ENCODE peak calls at places on chromosomes 11 and 22, in seven cellular contexts. Z is HFFc6; M is progenitor cell of endocrine pancreas; V is stomach; W is activated CD8-positive, alpha-beta T cell treated with anti-CD3 and anti-CD28 coated beads for 36 hours; E is mesothelial cell of epicardium; Q is B cell. A is an unnamed sample.

GRCh38 chr11:116871248-116871647 is 33.8 kb upstream of the APOA1 start:
- DNase-seq in Z (peak; percentile 92), M (no peak), V (no peak), W (no peak), E (no peak), Q (no peak), A (no peak)

GRCh38 chr11:110984147-110984546 is 261.4 kb upstream of the POU2AF2 start:
- DNase-seq in Z (peak; percentile 26), M (no peak), V (no peak), W (no peak), E (no peak), Q (no peak), A (no peak)

GRCh38 chr11:68509105-68509504 is 48.6 kb downstream of the PPP6R3 start:
- DNase-seq in Z (peak; percentile 1), M (no peak), V (no peak), W (no peak), E (no peak), Q (no peak), A (no peak)

GRCh38 chr22:23243006-23243573 is 62.8 kb downstream of the BCR start:
- DNase-seq in Z (no peak), M (no peak), V (no peak), W (peak; percentile 87), E (no peak), Q (peak; percentile 77), A (peak; percentile 36)

GRCh38 chr11:74011360-74012071 is 2.6 kb upstream of the UCP3 start:
- DNase-seq in Z (no peak), M (no peak), V (no peak), W (peak; percentile 76), E (no peak), Q (peak; percentile 56), A (no peak)

GRCh38 chr11:579830-580601 is 3.7 kb downstream of the PHRF1 start:
- DNase-seq in Z (no peak), M (no peak), V (no peak), W (no peak), E (no peak), Q (no peak), A (no peak)

GRCh38 chr11:61120099-61120864 is 18.0 kb downstream of the CD5 start:
- DNase-seq in Z (no peak), M (no peak), V (no peak), W (no peak), E (no peak), Q (no peak), A (no peak)

GRCh38 chr11:19871531-19871930 is 158.9 kb downstream of the NAV2 start:
- DNase-seq in Z (no peak), M (no peak), V (no peak), W (no peak), E (no peak), Q (no peak), A (no peak)

GRCh38 chr11:72308226-72309073 is 64.5 kb upstream of the PHOX2A start:
- DNase-seq in Z (peak; percentile 94), M (no peak), V (no peak), W (no peak), E (peak; percentile 70), Q (no peak), A (no peak)

GRCh38 chr22:46894081-46894671 is 131.7 kb downstream of the TBC1D22A start:
- DNase-seq in Z (peak; percentile 2), M (no peak), V (peak; percentile 20), W (no peak), E (no peak), Q (no peak), A (no peak)

GRCh38 chr22:20957118-20957690 is 9.9 kb upstream of the AIFM3 start:
- DNase-seq in Z (no peak), M (no peak), V (peak; percentile 30), W (no peak), E (no peak), Q (peak; percentile 53), A (no peak)

GRCh38 chr22:17243524-17243923 is 24.3 kb upstream of the ADA2 start:
- DNase-seq in Z (no peak), M (no peak), V (no peak), W (peak; percentile 49), E (no peak), Q (peak; percentile 70), A (no peak)

GRCh38 chr11:70306586-70307033 is 36.1 kb downstream of the PPFIA1 start:
- DNase-seq in Z (no peak), M (no peak), V (no peak), W (no peak), E (no peak), Q (no peak), A (no peak)

GRCh38 chr22:17706451-17706900 is 67.8 kb downstream of the BID start:
- DNase-seq in Z (peak; percentile 91), M (no peak), V (peak; percentile 28), W (peak; percentile 66), E (no peak), Q (peak; percentile 41), A (peak; percentile 17)

GRCh38 chr11:1049911-1050580 is 13.5 kb upstream of the MUC6 start:
- DNase-seq in Z (no peak), M (no peak), V (no peak), W (no peak), E (no peak), Q (no peak), A (no peak)

GRCh38 chr11:91220476-91221202 is 997.8 kb upstream of the CHORDC1 start:
- DNase-seq in Z (no peak), M (no peak), V (no peak), W (no peak), E (no peak), Q (no peak), A (no peak)

GRCh38 chr22:25702046-25702445 is 39.9 kb upstream of the MYO18B start:
- DNase-seq in Z (no peak), M (no peak), V (no peak), W (no peak), E (no peak), Q (no peak), A (no peak)

GRCh38 chr11:13440100-13440855 is 22.7 kb downstream of the BTBD10 start:
- DNase-seq in Z (peak; percentile 93), M (no peak), V (no peak), W (peak; percentile 7), E (no peak), Q (no peak), A (no peak)

GRCh38 chr22:48894064-48894671 is 933.5 kb downstream of the BRD1 start:
- DNase-seq in Z (no peak), M (no peak), V (peak; percentile 21), W (peak; percentile 16), E (peak; percentile 36), Q (peak; percentile 14), A (no peak)

GRCh38 chr11:72821920-72822799 is 7.9 kb downstream of the ATG16L2 start:
- DNase-seq in Z (peak; percentile 74), M (peak; percentile 92), V (peak; percentile 95), W (peak; percentile 80), E (peak; percentile 95), Q (peak; percentile 85), A (peak; percentile 65)

GRCh38 chr11:73359341-73359740 is 16.9 kb upstream of the RELT start:
- DNase-seq in Z (no peak), M (no peak), V (no peak), W (no peak), E (no peak), Q (no peak), A (no peak)

GRCh38 chr22:50303848-50304527 is 3.5 kb downstream of the PLXNB2 start:
- DNase-seq in Z (peak; percentile 21), M (no peak), V (peak; percentile 79), W (peak; percentile 35), E (no peak), Q (peak; percentile 77), A (no peak)

GRCh38 chr11:134685981-134686380 is 273.9 kb upstream of the B3GAT1 start:
- DNase-seq in Z (no peak), M (no peak), V (no peak), W (no peak), E (no peak), Q (no peak), A (no peak)

GRCh38 chr11:20438637-20439036 is 51.1 kb downstream of the PRMT3 start:
- DNase-seq in Z (no peak), M (no peak), V (no peak), W (no peak), E (no peak), Q (no peak), A (no peak)

GRCh38 chr11:102615077-102615893 is 9.8 kb downstream of the MMP20 start:
- DNase-seq in Z (no peak), M (no peak), V (no peak), W (no peak), E (no peak), Q (no peak), A (no peak)

GRCh38 chr11:102617491-102618026 is 7.6 kb downstream of the MMP20 start:
- DNase-seq in Z (no peak), M (no peak), V (no peak), W (no peak), E (no peak), Q (no peak), A (no peak)

GRCh38 chr11:102615894-102616432 is 9.2 kb downstream of the MMP20 start:
- DNase-seq in Z (no peak), M (no peak), V (no peak), W (no peak), E (no peak), Q (no peak), A (no peak)

GRCh38 chr11:102613455-102613854 is 11.7 kb downstream of the MMP20 start:
- DNase-seq in Z (no peak), M (no peak), V (no peak), W (no peak), E (no peak), Q (no peak), A (no peak)

GRCh38 chr11:102614485-102614884 is 10.6 kb downstream of the MMP20 start:
- DNase-seq in Z (no peak), M (no peak), V (no peak), W (no peak), E (no peak), Q (no peak), A (no peak)
- TF ChIP-seq CTCF in Z (no peak), M (no peak), V (no peak), W (peak; percentile 25), E (no peak), Q (no peak), A (no peak)

DNA sequence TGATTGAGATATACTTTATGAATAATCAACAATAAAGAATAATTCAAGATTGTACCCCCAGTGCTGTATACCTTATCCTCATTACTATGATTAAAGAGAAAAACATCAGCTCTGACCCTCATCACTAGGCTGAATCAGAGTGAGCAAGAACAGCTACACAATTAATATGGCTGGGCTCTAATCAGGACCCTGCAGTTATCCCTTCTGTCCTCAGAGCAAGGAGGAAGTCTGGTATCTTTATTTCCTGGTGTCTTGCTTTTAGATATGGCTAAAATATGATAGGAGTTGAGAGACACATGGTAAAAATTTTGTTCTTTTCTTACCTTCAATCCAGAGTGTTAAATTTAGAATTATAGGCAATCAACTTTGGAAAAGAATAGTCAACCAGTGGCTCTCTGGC is 28.6 kb upstream of the GAB2 start:
- DNase-seq in Z (no peak), M (no peak), V (no peak), W (no peak), E (no peak), Q (no peak), A (no peak)
- TF ChIP-seq CTCF in Z (no peak), M (no peak), V (no peak), W (no peak), E (no peak), Q (no peak), A (no peak)

GRCh38 chr22:40593460-40594273 is 42.9 kb downstream of the MRTFA start:
- DNase-seq in Z (no peak), M (no peak), V (no peak), W (no peak), E (no peak), Q (no peak), A (no peak)
- TF ChIP-seq CTCF in Z (no peak), M (no peak), V (no peak), W (no peak), E (no peak), Q (no peak), A (no peak)

GRCh38 chr11:123559418-123559817 is 95.0 kb downstream of the SCN3B start:
- DNase-seq in Z (peak; percentile 19), M (no peak), V (no peak), W (no peak), E (no peak), Q (no peak), A (no peak)
- TF ChIP-seq CTCF in Z (peak; percentile 60), M (peak; percentile 26), V (no peak), W (no peak), E (no peak), Q (no peak), A (no peak)

A was measured in natural killer cell.